ENCODE peak calls at places on chromosomes 16 and 17, in ten cellular contexts. P is fibroblast of pulmonary artery, B is adrenal gland, W is WTC11, J is Peyer's patch, Q is BJ, T is lower lobe of right lung, M is prostate gland, Y is kidney, R is neural crest cell. F is an unnamed sample.

GRCh38 chr16:79982356-79982755 is 381.8 kb upstream of the MAF start:
- DNase-seq in P (no peak), B (no peak), W (no peak), J (no peak), Q (no peak), T (no peak), M (no peak), Y (no peak), R (no peak), F (no peak)

GRCh38 chr17:49959183-49959935 is 9.6 kb upstream of the DLX4 start:
- DNase-seq in P (no peak), B (no peak), W (peak; percentile 51), J (no peak), Q (no peak), T (no peak), M (no peak), Y (no peak), R (no peak), F (no peak)

GRCh38 chr16:27640277-27640600 is 90.3 kb downstream of the KATNIP start:
- DNase-seq in P (no peak), B (no peak), W (peak; percentile 35), J (no peak), Q (no peak), T (no peak), M (no peak), Y (no peak), R (no peak), F (no peak)

GRCh38 chr16:2990891-2991290 is 10.6 kb upstream of the PKMYT1 start:
- DNase-seq in P (no peak), B (no peak), W (no peak), J (no peak), Q (no peak), T (no peak), M (no peak), Y (no peak), R (no peak), F (no peak)

GRCh38 chr16:85210423-85211169 is 98.3 kb upstream of the CIBAR2 start:
- DNase-seq in P (peak; percentile 82), B (peak; percentile 68), W (no peak), J (no peak), Q (no peak), T (no peak), M (no peak), Y (no peak), R (no peak), F (no peak)

GRCh38 chr17:50129303-50129945 is 536 bp downstream of the SAMD14 start:
- DNase-seq in P (peak; percentile 53), B (no peak), W (no peak), J (no peak), Q (no peak), T (no peak), M (no peak), Y (no peak), R (peak; percentile 53), F (peak; percentile 88)

GRCh38 chr17:55622547-55622946 is 100.1 kb downstream of the TMEM100 start:
- DNase-seq in P (no peak), B (no peak), W (no peak), J (no peak), Q (no peak), T (no peak), M (no peak), Y (no peak), R (no peak), F (no peak)

GRCh38 chr17:42889809-42890208 is 10.8 kb upstream of the G6PC1 start:
- DNase-seq in P (no peak), B (no peak), W (no peak), J (no peak), Q (no peak), T (no peak), M (no peak), Y (peak; percentile 24), R (no peak), F (no peak)

GRCh38 chr16:70470927-70471341 is 16.5 kb downstream of the FCSK start:
- DNase-seq in P (peak; percentile 31), B (peak; percentile 72), W (peak; percentile 76), J (no peak), Q (no peak), T (no peak), M (no peak), Y (no peak), R (peak; percentile 32), F (no peak)

GRCh38 chr16:2388875-2389433 is 40.3 kb upstream of the CCNF start:
- DNase-seq in P (peak; percentile 27), B (no peak), W (no peak), J (no peak), Q (peak; percentile 5), T (no peak), M (peak; percentile 58), Y (no peak), R (no peak), F (no peak)

GRCh38 chr17:27473748-27474609 is 17.7 kb downstream of the KSR1 start:
- DNase-seq in P (peak; percentile 53), B (peak; percentile 63), W (no peak), J (peak; percentile 70), Q (no peak), T (peak; percentile 72), M (peak; percentile 33), Y (no peak), R (no peak), F (no peak)

DNA sequence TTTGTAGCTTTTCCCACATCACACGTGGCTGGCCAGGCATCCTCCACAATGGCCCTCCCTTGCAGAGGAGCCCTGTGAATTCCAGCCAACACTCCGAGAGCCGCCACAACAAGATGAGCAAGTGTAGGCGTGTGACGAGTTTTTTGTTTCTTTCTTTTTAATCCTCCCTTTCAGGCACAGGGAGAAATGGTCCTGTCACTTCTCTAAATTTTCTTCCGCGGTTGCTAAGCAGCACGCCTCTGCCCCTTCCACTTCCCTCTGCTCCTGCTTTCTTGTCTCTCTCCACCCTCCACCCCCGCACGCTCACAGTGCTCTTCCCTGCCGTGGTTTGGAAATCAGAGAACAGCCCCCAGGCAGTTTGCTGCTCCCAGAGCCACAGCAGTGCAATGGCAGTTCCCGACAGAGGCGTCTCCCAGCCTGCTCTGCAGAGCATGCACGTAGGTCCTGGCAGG is 68.0 kb upstream of the MRTFB start:
- DNase-seq in P (peak; percentile 65), B (peak; percentile 50), W (peak; percentile 69), J (peak; percentile 41), Q (peak; percentile 53), T (peak; percentile 84), M (peak; percentile 47), Y (peak; percentile 92), R (peak; percentile 65), F (no peak)
- TF ChIP-seq CTCF in P (peak; percentile 17), B (no peak), W (no peak), J (no peak), Q (peak; percentile 24), T (peak; percentile 13), M (no peak), Y (no peak), R (no peak), F (no peak)

DNA sequence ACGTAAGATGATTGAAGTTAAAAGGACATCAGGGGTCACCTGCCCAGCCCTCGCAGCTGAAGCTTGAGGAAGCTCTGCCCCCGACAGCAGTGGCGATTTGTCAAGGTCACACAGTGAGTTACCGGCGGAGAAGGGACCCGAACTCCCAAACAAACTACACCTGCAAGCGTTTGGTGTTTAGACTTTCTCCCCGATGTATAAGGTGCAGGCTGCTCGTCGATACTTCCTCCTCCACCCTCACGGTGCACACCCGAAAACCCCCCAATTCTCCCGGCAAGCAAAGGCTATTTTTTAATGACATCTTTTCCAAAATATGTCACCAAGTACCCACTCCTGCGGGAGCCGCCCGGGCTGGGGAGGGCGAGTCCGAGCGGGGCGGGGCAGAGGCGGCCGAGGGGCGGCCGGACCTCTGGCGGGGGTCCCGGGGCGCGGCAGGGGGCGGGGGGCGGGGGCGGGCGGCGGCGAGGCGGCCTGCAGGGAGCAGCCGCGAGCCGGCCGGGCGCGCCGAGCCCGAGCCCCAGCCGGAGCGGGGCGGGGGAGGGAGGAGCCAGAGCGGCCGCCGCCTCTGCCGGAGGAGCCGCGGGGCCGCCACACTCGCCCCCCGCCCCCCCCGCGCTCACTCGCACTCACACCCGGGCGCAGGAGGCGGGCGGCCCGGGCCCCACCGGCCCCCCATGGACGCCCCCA is at the start of gene THRA:
- DNase-seq in P (peak; percentile 50), B (peak; percentile 73), W (peak; percentile 53), J (peak; percentile 77), Q (no peak), T (peak; percentile 82), M (peak; percentile 75), Y (peak; percentile 88), R (peak; percentile 52), F (no peak)
- TF ChIP-seq CTCF in P (no peak), B (peak; percentile 9), W (no peak), J (no peak), Q (no peak), T (no peak), M (no peak), Y (peak; percentile 32), R (no peak), F (peak; percentile 41)

DNA sequence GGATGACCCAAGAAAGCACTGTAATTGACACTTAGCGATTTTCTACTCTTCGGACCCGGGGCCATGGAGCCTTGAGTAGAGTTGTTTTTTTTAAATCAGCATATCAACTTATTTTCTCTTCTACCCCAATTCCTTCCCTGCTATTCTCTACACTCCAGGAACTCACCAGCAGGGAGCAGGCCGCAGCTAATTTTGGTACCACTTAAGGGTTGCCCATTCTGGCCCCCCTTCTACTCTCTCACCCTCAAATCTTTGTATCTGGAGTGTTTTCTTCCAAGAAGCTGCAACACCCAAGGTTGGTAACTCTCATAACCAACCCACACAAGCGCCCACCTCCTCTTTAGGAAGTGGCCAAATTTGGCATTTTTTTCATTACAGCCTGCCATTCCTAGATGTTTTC is 5.5 kb upstream of the ERAL1 start:
- DNase-seq in P (no peak), B (no peak), W (no peak), J (no peak), Q (no peak), T (peak; percentile 10), M (no peak), Y (no peak), R (no peak), F (peak; percentile 5)
- TF ChIP-seq CTCF in P (no peak), B (no peak), W (no peak), J (no peak), Q (peak; percentile 6), T (no peak), M (no peak), Y (no peak), R (no peak), F (no peak)

GRCh38 chr16:4800290-4801041 is 2.0 kb downstream of the ROGDI start:
- DNase-seq in P (no peak), B (peak; percentile 93), W (no peak), J (peak; percentile 29), Q (no peak), T (peak; percentile 81), M (peak; percentile 58), Y (no peak), R (no peak), F (no peak)

GRCh38 chr16:4803479-4804243 is 1.2 kb upstream of the ROGDI start:
- DNase-seq in P (no peak), B (no peak), W (no peak), J (no peak), Q (no peak), T (no peak), M (no peak), Y (peak; percentile 71), R (no peak), F (no peak)

GRCh38 chr16:4801962-4802658 is at the start of gene ROGDI:
- DNase-seq in P (peak; percentile 31), B (peak; percentile 94), W (peak; percentile 92), J (peak; percentile 93), Q (no peak), T (peak; percentile 96), M (peak; percentile 88), Y (peak; percentile 93), R (no peak), F (no peak)

GRCh38 chr16:4801051-4801961 is 1.1 kb downstream of the ROGDI start:
- DNase-seq in P (no peak), B (no peak), W (no peak), J (no peak), Q (no peak), T (no peak), M (no peak), Y (no peak), R (peak; percentile 9), F (no peak)

GRCh38 chr16:4802659-4803287 is 340 bp upstream of the ROGDI start:
- DNase-seq in P (peak; percentile 90), B (peak; percentile 95), W (peak; percentile 91), J (peak; percentile 89), Q (peak; percentile 49), T (peak; percentile 94), M (peak; percentile 91), Y (peak; percentile 97), R (peak; percentile 89), F (peak; percentile 99)
- TF ChIP-seq CTCF in P (no peak), B (no peak), W (no peak), J (peak; percentile 18), Q (no peak), T (peak; percentile 32), M (peak; percentile 20), Y (no peak), R (no peak), F (peak; percentile 41)